ENCODE peak calls at places on chromosomes 11 and 22, in four cellular contexts. One of them, this sample, is unnamed.

GRCh38 chr11:131640320-131640719 is 269.9 kb downstream of the NTM start:
- DNase-seq in foreskin keratinocyte: no peak
- DNase-seq in RWPE1: no peak
- DNase-seq in effector memory CD4-positive, alpha-beta T cell: no peak
- DNase-seq in this sample: no peak

GRCh38 chr22:36546092-36546804 is 17.3 kb upstream of the EIF3D start:
- DNase-seq in RWPE1: peak
- DNase-seq in foreskin keratinocyte: no peak
- DNase-seq in effector memory CD4-positive, alpha-beta T cell: no peak
- DNase-seq in this sample: no peak

GRCh38 chr11:129315781-129316579 is 59.7 kb upstream of the BARX2 start:
- DNase-seq in effector memory CD4-positive, alpha-beta T cell: no peak
- DNase-seq in RWPE1: peak
- DNase-seq in foreskin keratinocyte: peak
- DNase-seq in this sample: peak

GRCh38 chr22:22769434-22770279 is 118.0 kb upstream of the IGLL5 start:
- DNase-seq in effector memory CD4-positive, alpha-beta T cell: no peak
- DNase-seq in RWPE1: no peak
- DNase-seq in foreskin keratinocyte: no peak
- DNase-seq in this sample: no peak

GRCh38 chr11:12674936-12675696 is 895 bp downstream of the TEAD1 start:
- DNase-seq in RWPE1: no peak
- DNase-seq in foreskin keratinocyte: no peak
- DNase-seq in effector memory CD4-positive, alpha-beta T cell: no peak
- DNase-seq in this sample: peak

GRCh38 chr11:45100338-45100737 is 46.1 kb upstream of the PRDM11 start:
- DNase-seq in RWPE1: peak
- DNase-seq in effector memory CD4-positive, alpha-beta T cell: no peak
- DNase-seq in foreskin keratinocyte: no peak
- DNase-seq in this sample: no peak

GRCh38 chr11:123653997-123654565 is 343 bp downstream of the SCN3B start:
- DNase-seq in foreskin keratinocyte: peak
- DNase-seq in effector memory CD4-positive, alpha-beta T cell: no peak
- DNase-seq in RWPE1: peak
- DNase-seq in this sample: peak

GRCh38 chr11:61626580-61627380 is 45.9 kb upstream of the SYT7 start:
- DNase-seq in foreskin keratinocyte: peak
- DNase-seq in RWPE1: peak
- DNase-seq in effector memory CD4-positive, alpha-beta T cell: no peak
- DNase-seq in this sample: peak

GRCh38 chr22:17481424-17481823 is 81.9 kb upstream of the SLC25A18 start:
- DNase-seq in effector memory CD4-positive, alpha-beta T cell: no peak
- DNase-seq in foreskin keratinocyte: no peak
- DNase-seq in RWPE1: no peak
- DNase-seq in this sample: no peak

GRCh38 chr11:33930317-33931021 is 38.6 kb upstream of the LMO2 start:
- DNase-seq in RWPE1: no peak
- DNase-seq in foreskin keratinocyte: no peak
- DNase-seq in effector memory CD4-positive, alpha-beta T cell: no peak
- DNase-seq in this sample: no peak

GRCh38 chr22:38080468-38080846 is 3.5 kb downstream of the SLC16A8 start:
- DNase-seq in RWPE1: no peak
- DNase-seq in foreskin keratinocyte: no peak
- DNase-seq in effector memory CD4-positive, alpha-beta T cell: no peak
- DNase-seq in this sample: no peak

GRCh38 chr11:87368876-87369480 is 331.2 kb downstream of the TMEM135 start:
- DNase-seq in effector memory CD4-positive, alpha-beta T cell: no peak
- DNase-seq in foreskin keratinocyte: peak
- DNase-seq in RWPE1: no peak
- DNase-seq in this sample: no peak

GRCh38 chr11:133825156-133825555 is 20.2 kb downstream of the SPATA19 start:
- DNase-seq in foreskin keratinocyte: no peak
- DNase-seq in effector memory CD4-positive, alpha-beta T cell: no peak
- DNase-seq in RWPE1: no peak
- DNase-seq in this sample: no peak

GRCh38 chr11:70029831-70030811 is 48.0 kb upstream of the ANO1 start:
- DNase-seq in effector memory CD4-positive, alpha-beta T cell: no peak
- DNase-seq in RWPE1: no peak
- DNase-seq in foreskin keratinocyte: no peak
- DNase-seq in this sample: no peak

GRCh38 chr11:30006876-30007275 is 10.0 kb downstream of the KCNA4 start:
- DNase-seq in effector memory CD4-positive, alpha-beta T cell: no peak
- DNase-seq in foreskin keratinocyte: no peak
- DNase-seq in RWPE1: no peak
- DNase-seq in this sample: no peak

GRCh38 chr11:28743101-28743550 is 634.9 kb downstream of the METTL15 start:
- DNase-seq in foreskin keratinocyte: no peak
- DNase-seq in RWPE1: no peak
- DNase-seq in effector memory CD4-positive, alpha-beta T cell: no peak
- DNase-seq in this sample: no peak

GRCh38 chr11:118705111-118705741 is 25.8 kb upstream of the TREH start:
- DNase-seq in effector memory CD4-positive, alpha-beta T cell: peak
- DNase-seq in RWPE1: no peak
- DNase-seq in foreskin keratinocyte: no peak
- DNase-seq in this sample: no peak

GRCh38 chr11:122723576-122723975 is 68.1 kb downstream of the UBASH3B start:
- DNase-seq in RWPE1: no peak
- DNase-seq in foreskin keratinocyte: no peak
- DNase-seq in effector memory CD4-positive, alpha-beta T cell: no peak
- DNase-seq in this sample: no peak

GRCh38 chr11:112437096-112437495 is 176.4 kb upstream of the PLET1 start:
- DNase-seq in RWPE1: no peak
- DNase-seq in effector memory CD4-positive, alpha-beta T cell: no peak
- DNase-seq in foreskin keratinocyte: peak
- DNase-seq in this sample: no peak

GRCh38 chr11:72831521-72832300 is 17.5 kb downstream of the ATG16L2 start:
- DNase-seq in foreskin keratinocyte: peak
- DNase-seq in RWPE1: peak
- DNase-seq in effector memory CD4-positive, alpha-beta T cell: no peak
- DNase-seq in this sample: peak

GRCh38 chr11:24289301-24289700 is 207.6 kb upstream of the LUZP2 start:
- DNase-seq in effector memory CD4-positive, alpha-beta T cell: no peak
- DNase-seq in foreskin keratinocyte: no peak
- DNase-seq in RWPE1: no peak
- DNase-seq in this sample: no peak

GRCh38 chr11:121487191-121487590 is 34.4 kb upstream of the SORL1-AS1 start:
- DNase-seq in RWPE1: no peak
- DNase-seq in foreskin keratinocyte: no peak
- DNase-seq in effector memory CD4-positive, alpha-beta T cell: no peak
- DNase-seq in this sample: no peak

GRCh38 chr22:25628494-25628893 is 64.0 kb downstream of the GRK3 start:
- DNase-seq in foreskin keratinocyte: no peak
- DNase-seq in effector memory CD4-positive, alpha-beta T cell: no peak
- DNase-seq in RWPE1: no peak
- DNase-seq in this sample: no peak

GRCh38 chr11:95821640-95822039 is 31.3 kb downstream of the CEP57 start:
- DNase-seq in RWPE1: no peak
- DNase-seq in foreskin keratinocyte: no peak
- DNase-seq in effector memory CD4-positive, alpha-beta T cell: no peak
- DNase-seq in this sample: no peak
- H3K27ac ChIP-seq in RWPE1: no peak
- H3K27ac ChIP-seq in foreskin keratinocyte: no peak
- H3K27ac ChIP-seq in effector memory CD4-positive, alpha-beta T cell: no peak
- H3K27ac ChIP-seq in this sample: no peak

GRCh38 chr11:102223859-102224258 is 93.4 kb upstream of the BIRC3 start:
- DNase-seq in effector memory CD4-positive, alpha-beta T cell: no peak
- DNase-seq in foreskin keratinocyte: peak
- DNase-seq in RWPE1: peak
- DNase-seq in this sample: no peak
- H3K27ac ChIP-seq in effector memory CD4-positive, alpha-beta T cell: no peak
- H3K27ac ChIP-seq in foreskin keratinocyte: peak
- H3K27ac ChIP-seq in RWPE1: no peak
- H3K27ac ChIP-seq in this sample: no peak

DNA sequence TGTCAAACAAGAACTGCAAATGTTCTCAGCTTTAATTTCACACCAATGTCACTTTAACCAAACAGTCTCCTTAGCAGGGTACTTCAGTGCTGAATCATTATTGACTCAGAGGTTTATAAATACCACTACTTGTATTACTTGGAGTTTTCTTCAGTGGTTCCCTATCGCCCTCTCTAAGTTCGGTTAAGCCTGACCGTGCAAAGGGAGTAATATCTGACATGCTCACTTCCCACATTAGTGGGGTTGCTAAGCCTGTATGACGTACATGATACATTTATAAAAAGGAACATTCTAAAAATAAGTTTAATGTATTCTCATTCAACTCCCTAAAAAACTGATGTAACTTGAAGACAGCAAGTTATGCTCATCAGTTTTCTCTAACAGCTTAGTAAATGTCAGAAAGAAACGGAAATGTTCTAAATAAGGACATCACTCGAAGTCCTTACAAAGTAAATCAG is 93.1 kb upstream of the ZC3H12C start:
- DNase-seq in effector memory CD4-positive, alpha-beta T cell: no peak
- DNase-seq in RWPE1: peak
- DNase-seq in foreskin keratinocyte: peak
- DNase-seq in this sample: no peak
- H3K27ac ChIP-seq in effector memory CD4-positive, alpha-beta T cell: no peak
- H3K27ac ChIP-seq in RWPE1: no peak
- H3K27ac ChIP-seq in foreskin keratinocyte: peak
- H3K27ac ChIP-seq in this sample: no peak

DNA sequence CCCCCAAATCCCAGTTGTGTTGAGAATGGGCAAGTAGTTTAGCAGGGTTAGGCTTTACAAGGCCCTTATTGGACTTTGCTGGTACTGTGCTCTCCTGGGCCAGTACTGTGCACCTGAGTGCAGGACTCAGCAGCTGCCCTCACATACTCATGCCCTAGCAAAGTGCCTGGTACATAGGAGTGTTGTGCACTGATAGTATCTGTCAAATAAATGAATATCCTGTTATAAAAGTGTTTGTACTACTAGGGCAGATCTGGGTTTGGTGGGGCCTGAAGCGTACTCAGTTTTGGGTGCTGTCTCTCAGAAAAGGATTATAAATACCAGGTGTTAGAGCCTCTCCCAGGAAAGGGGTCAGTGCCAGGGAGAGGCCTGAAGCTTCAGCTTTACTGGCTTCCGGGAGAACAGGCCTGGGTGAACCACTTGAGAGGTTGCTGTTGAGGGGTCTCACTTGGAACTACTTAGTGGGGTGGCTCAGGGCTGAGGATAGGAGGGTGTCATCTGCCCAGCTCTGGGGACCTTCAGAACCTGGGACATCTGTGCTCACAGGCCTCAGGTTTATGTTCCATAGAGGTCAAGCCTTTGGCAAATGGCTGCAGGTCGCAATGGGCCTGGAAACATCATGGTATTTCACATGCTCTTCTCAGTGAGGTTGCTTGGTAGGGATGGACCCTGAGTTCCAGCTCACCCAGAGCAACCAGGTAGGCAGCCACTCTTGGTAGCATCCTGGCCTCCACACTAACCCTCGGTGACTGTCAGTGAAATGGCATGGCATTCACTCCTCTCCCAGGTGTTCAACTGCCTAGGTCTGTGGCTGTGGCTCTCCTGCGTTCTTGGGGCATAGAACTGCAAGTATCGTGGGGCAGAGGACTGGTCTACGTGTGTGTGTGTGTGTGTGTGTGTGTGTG is 106.1 kb downstream of the ZBTB16 start:
- DNase-seq in RWPE1: no peak
- DNase-seq in effector memory CD4-positive, alpha-beta T cell: no peak
- DNase-seq in foreskin keratinocyte: no peak
- DNase-seq in this sample: no peak
- H3K27ac ChIP-seq in RWPE1: peak
- H3K27ac ChIP-seq in effector memory CD4-positive, alpha-beta T cell: no peak
- H3K27ac ChIP-seq in foreskin keratinocyte: no peak
- H3K27ac ChIP-seq in this sample: no peak